ENCODE peak calls at places on chromosomes 6 and 20, in five cellular contexts. Y is heart left ventricle, T is astrocyte, F is ovary, Q is transverse colon. C is an unnamed sample.
A peak's percentile ranks its signal among the peaks of the same experiment; 100 is the strongest.

GRCh38 chr6:24522090-24522820 is 27.5 kb downstream of the ALDH5A1 start:
- DNase-seq in Y (no peak), T (peak; percentile 62), F (peak; percentile 11), Q (no peak), C (peak; percentile 36)

GRCh38 chr6:4813055-4813454 is 36.9 kb downstream of the CDYL start:
- DNase-seq in Y (no peak), T (no peak), F (no peak), Q (no peak), C (no peak)

GRCh38 chr6:23654745-23655144 is 471.3 kb upstream of the NRSN1 start:
- DNase-seq in Y (no peak), T (no peak), F (no peak), Q (peak; percentile 73), C (no peak)

GRCh38 chr6:104566411-104566810 is 293.3 kb downstream of the HACE1 start:
- DNase-seq in Y (no peak), T (peak; percentile 50), F (no peak), Q (no peak), C (no peak)

GRCh38 chr6:22024973-22025467 is 271.8 kb downstream of the PRL start:
- DNase-seq in Y (no peak), T (no peak), F (no peak), Q (no peak), C (no peak)

GRCh38 chr20:63740501-63741353 is 1.2 kb downstream of the SLC2A4RG start:
- DNase-seq in Y (peak; percentile 96), T (peak; percentile 72), F (peak; percentile 98), Q (peak; percentile 93), C (peak; percentile 94)

GRCh38 chr6:43544461-43544860 is 27.6 kb downstream of the POLR1C start:
- DNase-seq in Y (no peak), T (no peak), F (no peak), Q (no peak), C (no peak)

GRCh38 chr6:30483677-30484279 is 5.5 kb upstream of the HLA-E start:
- DNase-seq in Y (no peak), T (peak; percentile 40), F (no peak), Q (no peak), C (peak; percentile 66)

GRCh38 chr20:33559994-33560393 is 70.1 kb downstream of the CBFA2T2 start:
- DNase-seq in Y (no peak), T (no peak), F (no peak), Q (no peak), C (no peak)

GRCh38 chr6:136962661-136963060 is 40.6 kb downstream of the SLC35D3 start:
- DNase-seq in Y (no peak), T (no peak), F (no peak), Q (peak; percentile 52), C (no peak)

GRCh38 chr6:132392792-132393191 is 8.5 kb downstream of the MOXD1 start:
- DNase-seq in Y (no peak), T (no peak), F (no peak), Q (no peak), C (no peak)

GRCh38 chr6:34506718-34507117 is 40.8 kb downstream of the PACSIN1 start:
- DNase-seq in Y (no peak), T (no peak), F (no peak), Q (no peak), C (no peak)

GRCh38 chr6:75843401-75843800 is 94.4 kb downstream of the MYO6 start:
- DNase-seq in Y (no peak), T (no peak), F (no peak), Q (no peak), C (no peak)

GRCh38 chr6:56246941-56247653 is at the start of gene COL21A1:
- DNase-seq in Y (peak; percentile 69), T (no peak), F (peak; percentile 29), Q (peak; percentile 17), C (peak; percentile 60)

GRCh38 chr6:11143394-11144371 is 32.2 kb upstream of the ERVFRD-1 start:
- DNase-seq in Y (peak; percentile 61), T (peak; percentile 93), F (no peak), Q (peak; percentile 54), C (no peak)

GRCh38 chr20:8481636-8482035 is 349.6 kb downstream of the PLCB1 start:
- DNase-seq in Y (no peak), T (no peak), F (no peak), Q (no peak), C (no peak)

GRCh38 chr6:150176152-150176551 is 33.3 kb downstream of the PPP1R14C start:
- DNase-seq in Y (peak; percentile 62), T (no peak), F (no peak), Q (peak; percentile 86), C (no peak)

GRCh38 chr6:34349226-34349625 is 43.2 kb downstream of the NUDT3 start:
- DNase-seq in Y (no peak), T (no peak), F (no peak), Q (no peak), C (no peak)

GRCh38 chr20:11814276-11814675 is 103.4 kb upstream of the BTBD3 start:
- DNase-seq in Y (no peak), T (peak; percentile 95), F (no peak), Q (no peak), C (no peak)

GRCh38 chr6:106527979-106528378 is 101.3 kb downstream of the RTN4IP1 start:
- DNase-seq in Y (no peak), T (peak; percentile 98), F (no peak), Q (no peak), C (peak; percentile 87)

GRCh38 chr20:41142241-41142640 is 4.9 kb downstream of the PLCG1 start:
- DNase-seq in Y (no peak), T (no peak), F (no peak), Q (peak; percentile 10), C (no peak)

GRCh38 chr20:38085031-38085430 is 51.5 kb downstream of the RPRD1B start:
- DNase-seq in Y (no peak), T (no peak), F (no peak), Q (no peak), C (no peak)

GRCh38 chr6:15674690-15675386 is 12.0 kb upstream of the DTNBP1 start:
- DNase-seq in Y (no peak), T (no peak), F (no peak), Q (no peak), C (peak; percentile 39)

GRCh38 chr6:28747631-28748157 is 176.1 kb downstream of the TRIM27 start:
- DNase-seq in Y (no peak), T (peak; percentile 84), F (no peak), Q (no peak), C (peak; percentile 60)

GRCh38 chr20:17761612-17762011 is 61.8 kb downstream of the BANF2 start:
- DNase-seq in Y (no peak), T (peak; percentile 4), F (no peak), Q (no peak), C (peak; percentile 18)

GRCh38 chr6:44129841-44130322 is 2.5 kb downstream of the TMEM63B start:
- DNase-seq in Y (no peak), T (no peak), F (no peak), Q (no peak), C (no peak)

GRCh38 chr20:57473246-57474042 is 51.5 kb downstream of the CTCFL start:
- DNase-seq in Y (peak; percentile 65), T (no peak), F (no peak), Q (no peak), C (no peak)

GRCh38 chr6:13710552-13711383 is 867 bp downstream of the RANBP9 start:
- DNase-seq in Y (peak; percentile 77), T (no peak), F (peak; percentile 36), Q (peak; percentile 66), C (peak; percentile 73)

GRCh38 chr6:128513878-128514277 is 6.5 kb downstream of the PTPRK start:
- DNase-seq in Y (no peak), T (no peak), F (no peak), Q (no peak), C (no peak)

DNA sequence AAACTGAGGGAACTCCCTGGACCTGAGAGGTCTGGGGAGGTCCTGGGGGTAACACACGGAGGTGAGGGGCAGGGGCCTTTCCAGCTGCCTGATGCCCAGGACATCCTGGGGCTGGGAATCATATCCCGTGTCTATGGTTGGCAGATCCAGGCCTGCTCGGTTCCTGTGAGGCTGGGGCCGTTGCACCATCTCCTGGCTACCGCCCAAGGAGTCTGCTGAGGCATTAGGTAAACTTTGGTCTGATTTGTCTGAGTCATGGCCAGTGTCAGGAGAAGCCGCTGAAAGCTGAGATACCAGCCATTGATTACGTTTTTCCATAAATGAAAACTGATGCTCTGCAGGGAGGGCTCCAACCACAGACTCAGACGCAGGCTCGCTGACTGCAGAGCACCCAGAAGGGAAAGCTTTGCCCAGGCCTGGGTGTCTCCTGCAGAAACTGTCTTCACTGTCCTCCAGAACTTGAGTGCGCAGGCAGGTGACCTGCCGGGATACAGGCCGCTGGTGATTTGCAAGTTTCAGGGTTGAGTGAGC is 14.2 kb downstream of the TRAF3IP2 start:
- DNase-seq in Y (peak; percentile 82), T (peak; percentile 98), F (peak; percentile 91), Q (peak; percentile 85), C (no peak)
- TF ChIP-seq CTCF in Y (no peak), T (no peak), F (no peak), Q (no peak), C (no peak)

DNA sequence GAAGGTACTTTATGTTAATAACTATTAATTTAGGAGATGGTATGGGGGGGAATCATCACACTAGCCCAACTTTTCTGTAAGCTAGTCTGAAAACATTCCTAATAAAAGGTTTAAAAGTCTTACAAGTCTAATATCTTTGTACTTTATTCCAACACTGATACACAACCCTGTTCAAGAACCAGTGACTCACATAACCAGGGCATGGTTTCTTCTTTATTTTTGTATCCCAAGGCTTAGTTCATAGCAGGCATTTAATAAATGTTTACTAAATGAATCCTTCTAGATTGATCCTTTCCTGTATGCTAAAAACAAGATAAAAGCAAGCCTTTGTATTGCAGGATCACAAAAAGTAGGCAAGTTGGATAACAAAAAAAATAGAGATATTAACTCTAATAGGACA is 9.7 kb downstream of the PNISR start:
- DNase-seq in Y (no peak), T (no peak), F (no peak), Q (no peak), C (no peak)
- H3K36me3 ChIP-seq in Y (peaks cover 46% of the 10 kb centered on the region), T (peaks cover 15% of the 10 kb centered on the region), F (no peaks in the 10 kb centered on the region), Q (no peaks in the 10 kb centered on the region), C (peaks cover 28% of the 10 kb centered on the region)

DNA sequence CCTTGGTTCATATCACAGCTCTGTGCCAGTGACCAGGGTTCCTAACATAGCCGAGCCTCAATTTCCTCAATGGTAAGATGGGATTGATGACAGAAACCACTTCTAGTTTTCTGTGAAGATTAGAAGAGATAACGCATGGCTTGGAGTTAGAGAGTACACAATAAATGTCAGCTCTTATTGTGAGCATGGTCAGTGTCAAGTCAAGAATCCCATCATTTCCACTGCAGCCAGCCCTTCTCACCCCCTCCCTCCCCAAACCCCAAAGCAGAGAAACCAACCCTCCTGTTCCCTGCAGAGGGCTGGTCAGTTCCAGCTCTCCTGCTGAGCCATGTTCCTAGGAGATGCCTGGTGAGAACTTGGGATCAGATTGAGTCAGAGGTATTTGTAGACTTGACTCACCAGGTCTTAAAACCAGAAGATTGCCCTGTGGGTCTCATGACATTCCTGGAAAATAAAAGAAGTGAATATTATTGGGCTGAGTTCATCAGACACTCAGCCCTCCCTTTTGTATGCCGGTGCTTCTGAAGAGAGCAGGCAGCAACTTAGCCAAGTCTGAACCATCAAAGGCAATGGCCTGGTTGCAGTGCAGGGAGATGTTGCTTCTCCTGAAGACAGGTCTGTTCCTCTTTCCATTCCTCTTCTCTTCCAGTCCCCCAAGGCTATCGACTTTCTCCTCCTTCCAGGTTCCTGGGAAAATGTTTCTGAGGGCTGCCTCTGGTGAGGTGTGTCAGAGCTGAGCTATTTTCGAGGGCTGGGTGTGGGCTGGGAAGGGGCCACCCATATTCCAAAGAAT is 278.1 kb upstream of the SUPT3H start:
- DNase-seq in Y (no peak), T (peak; percentile 100), F (no peak), Q (no peak), C (peak; percentile 92)
- TF ChIP-seq CTCF in Y (no peak), T (no peak), F (no peak), Q (no peak), C (no peak)

DNA sequence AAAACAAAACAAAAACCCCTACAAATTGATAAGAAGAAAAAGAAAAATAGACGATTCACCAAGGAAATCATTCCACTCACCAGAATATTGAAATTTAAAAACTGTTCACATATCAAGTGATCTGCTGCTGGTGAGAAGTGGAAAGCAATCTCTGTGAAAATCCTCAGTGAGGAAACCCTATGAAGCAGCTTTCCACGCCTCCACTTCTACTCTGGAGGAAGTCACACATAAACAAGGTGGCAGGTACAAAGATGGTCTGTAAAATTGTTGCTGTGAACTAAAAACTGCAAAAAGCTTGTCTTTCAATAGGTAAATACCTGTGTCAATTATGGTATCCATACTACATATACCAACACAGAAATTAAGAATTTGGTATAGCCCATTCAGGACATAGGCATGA is 18.5 kb downstream of the CD164 start:
- DNase-seq in Y (no peak), T (no peak), F (no peak), Q (no peak), C (no peak)
- H3K36me3 ChIP-seq in Y (peaks cover 83% of the 10 kb centered on the region), T (peaks cover 40% of the 10 kb centered on the region), F (no peaks in the 10 kb centered on the region), Q (no peaks in the 10 kb centered on the region), C (peaks cover 21% of the 10 kb centered on the region)

C was measured in cardiac muscle cell.